ENCODE peak calls at places on chromosomes 3 and 15, in six cellular contexts. One of them, this sample, is unnamed.

GRCh38 chr15:96327155-96327741 is 3.3 kb upstream of the NR2F2 start:
- DNase-seq in Panc1: no peak
- DNase-seq in mammary epithelial cell: peak; percentile 81
- DNase-seq in suprapubic skin: no peak
- DNase-seq in heart left ventricle: no peak
- DNase-seq in pancreas: no peak
- DNase-seq in this sample: no peak

GRCh38 chr3:45204136-45204535 is 22.0 kb downstream of the TMEM158 start:
- DNase-seq in Panc1: no peak
- DNase-seq in heart left ventricle: no peak
- DNase-seq in suprapubic skin: no peak
- DNase-seq in mammary epithelial cell: peak; percentile 76
- DNase-seq in pancreas: no peak
- DNase-seq in this sample: no peak

GRCh38 chr3:65439641-65440040 is 599.1 kb downstream of the MAGI1 start:
- DNase-seq in Panc1: no peak
- DNase-seq in suprapubic skin: no peak
- DNase-seq in heart left ventricle: peak; percentile 61
- DNase-seq in pancreas: no peak
- DNase-seq in mammary epithelial cell: peak; percentile 39
- DNase-seq in this sample: peak; percentile 70

GRCh38 chr3:10771486-10772225 is 44.4 kb upstream of the SLC6A11 start:
- DNase-seq in suprapubic skin: no peak
- DNase-seq in heart left ventricle: no peak
- DNase-seq in mammary epithelial cell: peak; percentile 92
- DNase-seq in pancreas: no peak
- DNase-seq in Panc1: no peak
- DNase-seq in this sample: no peak

GRCh38 chr15:59457103-59457502 is 19.1 kb downstream of the FAM81A start:
- DNase-seq in pancreas: no peak
- DNase-seq in mammary epithelial cell: peak; percentile 36
- DNase-seq in heart left ventricle: no peak
- DNase-seq in suprapubic skin: no peak
- DNase-seq in Panc1: no peak
- DNase-seq in this sample: no peak

GRCh38 chr15:52801748-52802085 is 11.6 kb upstream of the ONECUT1 start:
- DNase-seq in heart left ventricle: no peak
- DNase-seq in Panc1: no peak
- DNase-seq in pancreas: no peak
- DNase-seq in suprapubic skin: no peak
- DNase-seq in mammary epithelial cell: no peak
- DNase-seq in this sample: no peak

GRCh38 chr3:102660653-102661052 is 225.8 kb downstream of the ZPLD1 start:
- DNase-seq in pancreas: no peak
- DNase-seq in Panc1: no peak
- DNase-seq in suprapubic skin: no peak
- DNase-seq in heart left ventricle: no peak
- DNase-seq in mammary epithelial cell: no peak
- DNase-seq in this sample: no peak

GRCh38 chr3:40104441-40104840 is 205.1 kb upstream of the EIF1B start:
- DNase-seq in mammary epithelial cell: no peak
- DNase-seq in pancreas: no peak
- DNase-seq in heart left ventricle: no peak
- DNase-seq in suprapubic skin: no peak
- DNase-seq in Panc1: no peak
- DNase-seq in this sample: no peak

GRCh38 chr15:67641453-67641852 is 99.0 kb downstream of the MAP2K5 start:
- DNase-seq in heart left ventricle: no peak
- DNase-seq in mammary epithelial cell: no peak
- DNase-seq in pancreas: no peak
- DNase-seq in Panc1: no peak
- DNase-seq in suprapubic skin: no peak
- DNase-seq in this sample: no peak

GRCh38 chr3:44845528-44846520 is 15.9 kb upstream of the TMEM42 start:
- DNase-seq in heart left ventricle: peak; percentile 70
- DNase-seq in suprapubic skin: no peak
- DNase-seq in pancreas: no peak
- DNase-seq in Panc1: no peak
- DNase-seq in mammary epithelial cell: peak; percentile 46
- DNase-seq in this sample: no peak

GRCh38 chr3:77672016-77672415 is 632.1 kb downstream of the ROBO2 start:
- DNase-seq in suprapubic skin: no peak
- DNase-seq in pancreas: no peak
- DNase-seq in Panc1: no peak
- DNase-seq in mammary epithelial cell: no peak
- DNase-seq in heart left ventricle: no peak
- DNase-seq in this sample: no peak

GRCh38 chr15:67033521-67033920 is 31.9 kb upstream of the SMAD3 start:
- DNase-seq in heart left ventricle: peak; percentile 44
- DNase-seq in Panc1: no peak
- DNase-seq in suprapubic skin: no peak
- DNase-seq in pancreas: no peak
- DNase-seq in mammary epithelial cell: no peak
- DNase-seq in this sample: no peak

GRCh38 chr15:89448825-89449224 is 47.6 kb downstream of the RHCG start:
- DNase-seq in pancreas: no peak
- DNase-seq in mammary epithelial cell: no peak
- DNase-seq in Panc1: no peak
- DNase-seq in heart left ventricle: no peak
- DNase-seq in suprapubic skin: no peak
- DNase-seq in this sample: no peak

GRCh38 chr15:89506026-89506686 is 9.8 kb upstream of the RHCG start:
- DNase-seq in suprapubic skin: peak; percentile 47
- DNase-seq in mammary epithelial cell: no peak
- DNase-seq in heart left ventricle: no peak
- DNase-seq in Panc1: no peak
- DNase-seq in pancreas: peak; percentile 27
- DNase-seq in this sample: no peak

GRCh38 chr3:58521917-58522680 is 14.9 kb downstream of the ACOX2 start:
- DNase-seq in Panc1: no peak
- DNase-seq in heart left ventricle: no peak
- DNase-seq in pancreas: no peak
- DNase-seq in mammary epithelial cell: no peak
- DNase-seq in suprapubic skin: no peak
- DNase-seq in this sample: peak; percentile 34

GRCh38 chr15:92035961-92036360 is 182.5 kb downstream of the SLCO3A1 start:
- DNase-seq in pancreas: no peak
- DNase-seq in suprapubic skin: no peak
- DNase-seq in mammary epithelial cell: no peak
- DNase-seq in heart left ventricle: no peak
- DNase-seq in Panc1: no peak
- DNase-seq in this sample: no peak

GRCh38 chr3:82055792-82056191 is 294.3 kb upstream of the GBE1 start:
- DNase-seq in heart left ventricle: no peak
- DNase-seq in mammary epithelial cell: peak; percentile 54
- DNase-seq in suprapubic skin: no peak
- DNase-seq in Panc1: no peak
- DNase-seq in pancreas: no peak
- DNase-seq in this sample: no peak

GRCh38 chr15:101795455-101795854 is 7.9 kb upstream of the OR4F6 start:
- DNase-seq in Panc1: no peak
- DNase-seq in suprapubic skin: no peak
- DNase-seq in pancreas: no peak
- DNase-seq in mammary epithelial cell: peak; percentile 56
- DNase-seq in heart left ventricle: no peak
- DNase-seq in this sample: no peak

GRCh38 chr3:155658006-155658405 is 86.9 kb downstream of the PLCH1 start:
- DNase-seq in pancreas: no peak
- DNase-seq in suprapubic skin: no peak
- DNase-seq in Panc1: no peak
- DNase-seq in mammary epithelial cell: no peak
- DNase-seq in heart left ventricle: no peak
- DNase-seq in this sample: no peak

GRCh38 chr3:171561601-171562323 is 101.6 kb upstream of the TNIK start:
- DNase-seq in suprapubic skin: no peak
- DNase-seq in heart left ventricle: no peak
- DNase-seq in mammary epithelial cell: no peak
- DNase-seq in pancreas: no peak
- DNase-seq in Panc1: no peak
- DNase-seq in this sample: no peak

GRCh38 chr3:124584552-124585391 is 145.5 kb upstream of the UMPS start:
- DNase-seq in Panc1: no peak
- DNase-seq in suprapubic skin: no peak
- DNase-seq in mammary epithelial cell: peak; percentile 66
- DNase-seq in heart left ventricle: peak; percentile 80
- DNase-seq in pancreas: peak; percentile 93
- DNase-seq in this sample: no peak

GRCh38 chr15:87416591-87417257 is 839.8 kb downstream of the NTRK3 start:
- DNase-seq in Panc1: no peak
- DNase-seq in pancreas: no peak
- DNase-seq in suprapubic skin: no peak
- DNase-seq in heart left ventricle: no peak
- DNase-seq in mammary epithelial cell: peak; percentile 63
- DNase-seq in this sample: no peak

GRCh38 chr15:93477188-93477587 is 388.2 kb upstream of the RGMA start:
- DNase-seq in Panc1: no peak
- DNase-seq in mammary epithelial cell: no peak
- DNase-seq in pancreas: no peak
- DNase-seq in heart left ventricle: no peak
- DNase-seq in suprapubic skin: no peak
- DNase-seq in this sample: no peak

GRCh38 chr3:16300282-16300681 is 35.3 kb downstream of the OXNAD1 start:
- DNase-seq in heart left ventricle: no peak
- DNase-seq in mammary epithelial cell: no peak
- DNase-seq in suprapubic skin: no peak
- DNase-seq in pancreas: no peak
- DNase-seq in Panc1: no peak
- DNase-seq in this sample: no peak
- H3K27ac ChIP-seq in heart left ventricle: no peak overlapping the region
- H3K27ac ChIP-seq in mammary epithelial cell: no peak overlapping the region
- H3K27ac ChIP-seq in suprapubic skin: no peak overlapping the region
- H3K27ac ChIP-seq in pancreas: no peak overlapping the region
- H3K27ac ChIP-seq in Panc1: no peak overlapping the region
- H3K27ac ChIP-seq in this sample: peak overlapping the region; percentile 68

GRCh38 chr3:47664519-47664918 is 85.9 kb upstream of the CSPG5 start:
- DNase-seq in suprapubic skin: no peak
- DNase-seq in Panc1: no peak
- DNase-seq in heart left ventricle: no peak
- DNase-seq in pancreas: no peak
- DNase-seq in mammary epithelial cell: no peak
- DNase-seq in this sample: no peak
- TF ChIP-seq CTCF in suprapubic skin: no peak
- TF ChIP-seq CTCF in Panc1: no peak
- TF ChIP-seq CTCF in heart left ventricle: no peak
- TF ChIP-seq CTCF in pancreas: no peak
- TF ChIP-seq CTCF in mammary epithelial cell: peak; percentile 19
- TF ChIP-seq CTCF in this sample: peak; percentile 32

GRCh38 chr3:21654662-21655061 is 96.3 kb downstream of the ZNF385D start:
- DNase-seq in suprapubic skin: no peak
- DNase-seq in heart left ventricle: no peak
- DNase-seq in mammary epithelial cell: peak; percentile 35
- DNase-seq in pancreas: no peak
- DNase-seq in Panc1: peak; percentile 30
- DNase-seq in this sample: no peak
- H3K4me3 ChIP-seq in suprapubic skin: no peak overlapping the region
- H3K4me3 ChIP-seq in heart left ventricle: no peak overlapping the region
- H3K4me3 ChIP-seq in mammary epithelial cell: no peak overlapping the region
- H3K4me3 ChIP-seq in pancreas: no peak overlapping the region
- H3K4me3 ChIP-seq in Panc1: no peak overlapping the region
- H3K4me3 ChIP-seq in this sample: no peak overlapping the region

DNA sequence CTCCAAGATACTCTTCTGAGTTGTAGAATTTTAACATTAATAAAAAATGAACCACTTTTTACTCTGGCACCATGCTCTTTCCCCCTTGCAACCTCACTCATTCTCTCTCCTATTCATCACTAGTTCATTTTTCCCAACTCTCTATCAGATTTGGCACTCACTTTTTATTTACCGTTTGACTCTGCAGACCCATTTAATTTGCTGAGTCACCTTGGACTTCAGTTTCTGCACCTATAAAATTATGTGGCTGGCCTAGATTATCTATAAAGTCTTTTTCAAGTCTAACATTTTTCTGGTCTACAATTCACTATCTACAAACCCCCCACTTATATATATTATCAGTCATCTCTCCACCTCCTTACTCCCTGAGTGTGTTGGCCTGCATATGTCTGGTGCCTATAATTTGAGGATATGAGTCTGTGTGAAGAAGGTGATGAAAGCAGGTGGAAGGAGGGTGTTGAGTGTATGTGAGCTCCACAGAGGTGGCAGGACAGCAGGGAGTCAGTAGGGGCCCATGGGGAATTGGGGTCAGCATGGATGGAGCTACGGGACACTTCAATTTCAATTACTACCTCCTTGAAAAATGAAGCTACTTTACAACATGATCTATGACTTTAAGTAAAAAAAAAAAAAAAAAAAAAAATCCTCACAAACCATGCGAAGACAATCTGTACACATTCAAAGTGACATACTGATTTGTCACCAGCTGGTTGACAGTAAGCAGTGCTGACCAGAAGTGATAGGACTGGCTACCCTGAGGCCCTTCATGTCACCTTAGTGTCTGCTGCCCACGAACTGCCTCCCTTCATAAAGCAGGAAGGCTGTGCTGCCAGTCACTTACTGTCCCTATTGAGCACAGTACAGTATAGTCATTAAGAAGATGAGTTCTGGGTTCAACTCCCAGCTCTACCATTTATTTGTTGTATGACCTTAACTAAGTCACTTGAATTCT is 334.2 kb upstream of the IL12A start:
- DNase-seq in heart left ventricle: no peak
- DNase-seq in Panc1: no peak
- DNase-seq in mammary epithelial cell: no peak
- DNase-seq in pancreas: no peak
- DNase-seq in suprapubic skin: no peak
- DNase-seq in this sample: no peak
- H3K27ac ChIP-seq in heart left ventricle: no peak overlapping the region
- H3K27ac ChIP-seq in Panc1: peak overlapping the region; percentile 64
- H3K27ac ChIP-seq in mammary epithelial cell: no peak overlapping the region
- H3K27ac ChIP-seq in pancreas: no peak overlapping the region
- H3K27ac ChIP-seq in suprapubic skin: no peak overlapping the region
- H3K27ac ChIP-seq in this sample: no peak overlapping the region

GRCh38 chr3:14216257-14217048 is 37.8 kb downstream of the LSM3 start:
- DNase-seq in pancreas: no peak
- DNase-seq in suprapubic skin: no peak
- DNase-seq in mammary epithelial cell: no peak
- DNase-seq in Panc1: no peak
- DNase-seq in heart left ventricle: peak; percentile 54
- DNase-seq in this sample: peak; percentile 67
- TF ChIP-seq CTCF in pancreas: peak; percentile 21
- TF ChIP-seq CTCF in suprapubic skin: no peak
- TF ChIP-seq CTCF in mammary epithelial cell: no peak
- TF ChIP-seq CTCF in Panc1: peak; percentile 45
- TF ChIP-seq CTCF in heart left ventricle: peak; percentile 14
- TF ChIP-seq CTCF in this sample: no peak

GRCh38 chr15:37103475-37104071 is 3.2 kb upstream of the MEIS2 start:
- DNase-seq in suprapubic skin: no peak
- DNase-seq in Panc1: no peak
- DNase-seq in pancreas: no peak
- DNase-seq in heart left ventricle: no peak
- DNase-seq in mammary epithelial cell: no peak
- DNase-seq in this sample: no peak
- H3K4me3 ChIP-seq in suprapubic skin: peak overlapping the region; percentile 76
- H3K4me3 ChIP-seq in Panc1: peak overlapping the region; percentile 66
- H3K4me3 ChIP-seq in pancreas: no peak overlapping the region
- H3K4me3 ChIP-seq in heart left ventricle: peak overlapping the region; percentile 77
- H3K4me3 ChIP-seq in mammary epithelial cell: no peak overlapping the region
- H3K4me3 ChIP-seq in this sample: peak overlapping the region; percentile 74

GRCh38 chr3:29488922-29489321 is 208.1 kb downstream of the RBMS3 start:
- DNase-seq in mammary epithelial cell: peak; percentile 13
- DNase-seq in Panc1: no peak
- DNase-seq in suprapubic skin: no peak
- DNase-seq in heart left ventricle: no peak
- DNase-seq in pancreas: no peak
- DNase-seq in this sample: no peak
- H3K27ac ChIP-seq in mammary epithelial cell: no peak overlapping the region
- H3K27ac ChIP-seq in Panc1: no peak overlapping the region
- H3K27ac ChIP-seq in suprapubic skin: no peak overlapping the region
- H3K27ac ChIP-seq in heart left ventricle: no peak overlapping the region
- H3K27ac ChIP-seq in pancreas: no peak overlapping the region
- H3K27ac ChIP-seq in this sample: no peak overlapping the region

This sample was measured in dorsolateral prefrontal cortex.